ENCODE peak calls at places on chromosomes 7 and 10, in four cellular contexts. One of them, this sample, is unnamed. For H3K4me1, the result is how much of the 10 kb centered on the place peaks cover.

GRCh38 chr7:86939197-86939814 is 120.1 kb downstream of the ELAPOR2 start:
- DNase-seq in left lung: no peak
- DNase-seq in IMR-90: peak
- DNase-seq in left ventricle myocardium inferior: no peak
- DNase-seq in this sample: peak

GRCh38 chr10:112389147-112389822 is 15.4 kb downstream of the ACSL5 start:
- DNase-seq in left ventricle myocardium inferior: no peak
- DNase-seq in IMR-90: peak
- DNase-seq in left lung: no peak
- DNase-seq in this sample: no peak

GRCh38 chr7:142711722-142712616 is 37.3 kb upstream of the PRSS1 start:
- DNase-seq in left ventricle myocardium inferior: no peak
- DNase-seq in left lung: no peak
- DNase-seq in IMR-90: peak
- DNase-seq in this sample: no peak

GRCh38 chr7:151081170-151082101 is 827 bp upstream of the FASTK start:
- DNase-seq in left ventricle myocardium inferior: no peak
- DNase-seq in IMR-90: no peak
- DNase-seq in left lung: peak
- DNase-seq in this sample: peak

GRCh38 chr10:14598809-14599764 is 175.6 kb downstream of the FAM107B start:
- DNase-seq in left lung: no peak
- DNase-seq in left ventricle myocardium inferior: no peak
- DNase-seq in IMR-90: no peak
- DNase-seq in this sample: no peak

GRCh38 chr10:46014683-46015405 is 15.6 kb downstream of the NCOA4 start:
- DNase-seq in IMR-90: peak
- DNase-seq in left lung: no peak
- DNase-seq in left ventricle myocardium inferior: no peak
- DNase-seq in this sample: no peak

GRCh38 chr10:92544296-92544695 is 29.6 kb downstream of the IDE start:
- DNase-seq in left ventricle myocardium inferior: no peak
- DNase-seq in left lung: no peak
- DNase-seq in IMR-90: peak
- DNase-seq in this sample: no peak

GRCh38 chr10:121243899-121244241 is 354.4 kb downstream of the FGFR2 start:
- DNase-seq in left lung: no peak
- DNase-seq in IMR-90: no peak
- DNase-seq in left ventricle myocardium inferior: no peak
- DNase-seq in this sample: no peak

GRCh38 chr7:66739477-66739876 is 1.1 kb upstream of the RABGEF1 start:
- DNase-seq in left ventricle myocardium inferior: no peak
- DNase-seq in IMR-90: no peak
- DNase-seq in left lung: no peak
- DNase-seq in this sample: no peak

GRCh38 chr7:117808273-117808868 is 64.9 kb downstream of the CTTNBP2 start:
- DNase-seq in IMR-90: no peak
- DNase-seq in left ventricle myocardium inferior: peak
- DNase-seq in left lung: no peak
- DNase-seq in this sample: peak

GRCh38 chr10:77533156-77533886 is 104.3 kb downstream of the KCNMA1 start:
- DNase-seq in left ventricle myocardium inferior: no peak
- DNase-seq in left lung: no peak
- DNase-seq in IMR-90: no peak
- DNase-seq in this sample: no peak
- H3K4me3 ChIP-seq in left ventricle myocardium inferior: no peak
- H3K4me3 ChIP-seq in left lung: no peak
- H3K4me3 ChIP-seq in IMR-90: no peak
- H3K4me3 ChIP-seq in this sample: no peak

DNA sequence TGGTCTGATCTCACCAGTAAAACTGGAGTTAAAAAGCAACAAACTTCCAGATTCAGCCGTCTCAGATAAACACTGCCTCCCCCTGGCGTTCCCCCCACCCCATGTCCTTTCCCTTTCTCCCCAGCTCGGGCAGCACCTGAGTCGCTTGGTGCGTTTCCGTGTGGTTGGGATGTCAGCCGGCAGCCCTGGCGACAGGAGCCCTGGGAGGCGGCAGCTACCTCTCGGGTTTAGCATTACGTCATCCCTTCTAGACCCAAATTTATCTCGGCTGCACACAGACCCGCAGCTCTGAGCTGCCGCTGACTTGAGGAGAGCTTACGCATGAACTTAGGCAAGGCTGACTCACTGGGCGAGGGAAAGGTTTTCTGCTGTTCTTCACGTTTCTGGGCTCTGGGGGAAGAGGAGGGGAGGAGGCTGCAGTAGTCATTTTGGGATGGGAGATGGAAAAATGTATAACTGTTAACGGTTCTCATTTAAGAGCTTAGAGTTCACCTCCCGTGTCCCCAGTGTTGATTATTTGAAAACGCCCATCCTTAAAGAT is 14.4 kb downstream of the MXI1 start:
- DNase-seq in IMR-90: peak
- DNase-seq in left ventricle myocardium inferior: peak
- DNase-seq in left lung: peak
- DNase-seq in this sample: peak
- TF ChIP-seq CTCF in IMR-90: peak
- TF ChIP-seq CTCF in left ventricle myocardium inferior: peak
- TF ChIP-seq CTCF in left lung: no peak
- TF ChIP-seq CTCF in this sample: peak

GRCh38 chr7:98191668-98192431 is 19.4 kb upstream of the BHLHA15 start:
- DNase-seq in IMR-90: no peak
- DNase-seq in left lung: no peak
- DNase-seq in left ventricle myocardium inferior: no peak
- DNase-seq in this sample: no peak
- H3K4me1 ChIP-seq in IMR-90: under half
- H3K4me1 ChIP-seq in left lung: under half
- H3K4me1 ChIP-seq in left ventricle myocardium inferior: under half
- H3K4me1 ChIP-seq in this sample: under half

DNA sequence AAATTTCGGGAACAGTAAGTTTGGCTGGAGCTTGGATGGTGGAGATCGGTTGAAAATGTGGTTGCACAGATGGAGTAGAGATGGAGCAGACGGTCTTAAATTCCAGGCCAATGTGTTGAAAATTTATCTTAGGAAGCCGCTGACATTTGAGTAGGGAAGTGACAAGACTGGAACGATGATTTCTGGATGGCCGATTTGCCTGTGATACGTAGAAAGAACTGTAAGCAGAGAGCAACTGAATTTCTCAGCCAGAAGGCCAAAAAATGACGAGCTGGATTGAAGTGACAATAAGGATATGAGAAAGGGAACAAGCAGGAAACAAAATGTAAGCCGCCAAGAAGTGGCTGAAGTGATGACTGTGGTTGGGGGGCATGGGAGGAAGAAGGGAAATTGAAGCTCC is 690 bp upstream of the ARMC3 start:
- DNase-seq in IMR-90: no peak
- DNase-seq in left ventricle myocardium inferior: no peak
- DNase-seq in left lung: no peak
- DNase-seq in this sample: no peak
- H3K4me3 ChIP-seq in IMR-90: no peak
- H3K4me3 ChIP-seq in left ventricle myocardium inferior: peak
- H3K4me3 ChIP-seq in left lung: no peak
- H3K4me3 ChIP-seq in this sample: peak

GRCh38 chr10:5904227-5904626 is 14.2 kb downstream of the FBH1 start:
- DNase-seq in IMR-90: no peak
- DNase-seq in left lung: no peak
- DNase-seq in left ventricle myocardium inferior: no peak
- DNase-seq in this sample: no peak

GRCh38 chr10:5903563-5903962 is 13.5 kb downstream of the FBH1 start:
- DNase-seq in left lung: no peak
- DNase-seq in left ventricle myocardium inferior: no peak
- DNase-seq in IMR-90: no peak
- DNase-seq in this sample: no peak

GRCh38 chr10:5905854-5906507 is 15.9 kb downstream of the FBH1 start:
- DNase-seq in IMR-90: no peak
- DNase-seq in left ventricle myocardium inferior: peak
- DNase-seq in left lung: no peak
- DNase-seq in this sample: peak

GRCh38 chr10:5910323-5911100 is 20.5 kb downstream of the FBH1 start:
- DNase-seq in left lung: no peak
- DNase-seq in IMR-90: no peak
- DNase-seq in left ventricle myocardium inferior: peak
- DNase-seq in this sample: peak

GRCh38 chr10:5906651-5907050 is 16.6 kb downstream of the FBH1 start:
- DNase-seq in IMR-90: no peak
- DNase-seq in left ventricle myocardium inferior: no peak
- DNase-seq in left lung: no peak
- DNase-seq in this sample: no peak
- TF ChIP-seq CTCF in IMR-90: no peak
- TF ChIP-seq CTCF in left ventricle myocardium inferior: no peak
- TF ChIP-seq CTCF in left lung: no peak
- TF ChIP-seq CTCF in this sample: no peak

DNA sequence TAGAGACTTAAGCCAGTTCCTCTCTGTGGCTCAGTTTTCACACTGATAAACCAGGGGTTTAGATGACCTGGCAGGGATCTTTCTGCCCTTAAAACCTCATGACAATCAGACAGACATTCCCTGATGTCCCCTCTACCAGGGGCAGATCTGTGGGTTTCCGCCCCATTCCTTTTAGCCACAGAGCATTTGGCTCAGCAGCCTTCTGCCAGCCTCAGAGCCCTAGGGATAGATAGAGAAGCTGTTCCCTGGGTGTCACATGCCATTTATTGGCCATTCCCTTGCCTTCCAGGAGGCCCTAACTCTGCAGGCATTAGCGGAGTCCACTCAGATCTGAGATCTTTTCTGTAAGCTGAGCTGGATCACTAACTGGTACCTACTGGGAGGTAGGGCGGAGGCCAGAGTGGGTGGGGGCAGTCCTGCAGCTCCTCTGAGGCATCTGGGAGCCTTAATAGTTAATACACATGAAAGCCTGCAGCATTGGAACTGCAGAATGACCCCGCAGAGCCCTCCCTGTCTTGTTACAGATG is 101.5 kb downstream of the ZMIZ1 start:
- DNase-seq in left ventricle myocardium inferior: no peak
- DNase-seq in left lung: no peak
- DNase-seq in IMR-90: no peak
- DNase-seq in this sample: no peak
- H3K4me1 ChIP-seq in left ventricle myocardium inferior: half or more
- H3K4me1 ChIP-seq in left lung: under half
- H3K4me1 ChIP-seq in IMR-90: under half
- H3K4me1 ChIP-seq in this sample: under half

GRCh38 chr7:94395141-94396041 is 696 bp downstream of the COL1A2 start:
- DNase-seq in left ventricle myocardium inferior: no peak
- DNase-seq in IMR-90: peak
- DNase-seq in left lung: no peak
- DNase-seq in this sample: peak
- H3K4me3 ChIP-seq in left ventricle myocardium inferior: peak
- H3K4me3 ChIP-seq in IMR-90: peak
- H3K4me3 ChIP-seq in left lung: peak
- H3K4me3 ChIP-seq in this sample: peak

This sample was measured in tibial artery.